ENCODE peak calls at places on chromosomes 11 and 22, in four cellular contexts. T is fibroblast of lung, S is GM23338, X is OCI-LY7. C is an unnamed sample.
A peak's percentile ranks its signal among the peaks of the same experiment; 100 is the strongest.

GRCh38 chr22:37569009-37569920 is 9.0 kb downstream of the CDC42EP1 start:
- DNase-seq in S (peak; percentile 59), T (no peak), X (no peak), C (no peak)

GRCh38 chr22:24437820-24438328 is 10.5 kb downstream of the ADORA2A start:
- DNase-seq in S (no peak), X (peak; percentile 89), T (no peak), C (no peak)

GRCh38 chr22:32676196-32676595 is 125.3 kb upstream of the TIMP3 start:
- DNase-seq in T (no peak), S (no peak), X (no peak), C (no peak)

GRCh38 chr11:43503417-43503816 is 144.7 kb downstream of the TTC17 start:
- DNase-seq in X (no peak), T (no peak), S (peak; percentile 32), C (no peak)

GRCh38 chr11:34269031-34269430 is 88.8 kb downstream of the ABTB2 start:
- DNase-seq in X (no peak), S (no peak), T (no peak), C (no peak)

GRCh38 chr11:84673753-84674152 is 953.4 kb downstream of the DLG2 start:
- DNase-seq in S (peak; percentile 68), T (no peak), X (no peak), C (no peak)

GRCh38 chr11:123531325-123531724 is 101.3 kb downstream of the GRAMD1B start:
- DNase-seq in X (no peak), S (no peak), T (no peak), C (no peak)

GRCh38 chr22:21448627-21449416 is 18.4 kb upstream of the TMEM191C start:
- DNase-seq in T (no peak), S (no peak), X (no peak), C (no peak)

GRCh38 chr11:126637800-126638175 is 282.3 kb downstream of the ST3GAL4 start:
- DNase-seq in X (no peak), T (peak; percentile 24), S (no peak), C (no peak)

GRCh38 chr11:84563356-84563755 is 1063.8 kb downstream of the DLG2 start:
- DNase-seq in T (no peak), X (no peak), S (no peak), C (no peak)

GRCh38 chr11:103055174-103055890 is 36.6 kb downstream of the DCUN1D5 start:
- DNase-seq in X (peak; percentile 54), S (peak; percentile 62), T (peak; percentile 73), C (peak; percentile 3)

GRCh38 chr11:96154802-96155520 is 188.0 kb downstream of the MAML2 start:
- DNase-seq in T (peak; percentile 56), X (no peak), S (no peak), C (no peak)

GRCh38 chr11:69934861-69935494 is 115.8 kb upstream of the FGF3 start:
- DNase-seq in S (peak; percentile 53), T (no peak), X (no peak), C (no peak)

GRCh38 chr11:18091731-18092130 is 14.2 kb downstream of the SAAL1 start:
- DNase-seq in X (no peak), S (no peak), T (no peak), C (no peak)

GRCh38 chr22:22684605-22685561 is 40.5 kb downstream of the GGTLC2 start:
- DNase-seq in S (peak; percentile 57), X (peak; percentile 86), T (peak; percentile 90), C (no peak)

GRCh38 chr11:15059132-15059531 is 14.3 kb upstream of the CALCB start:
- DNase-seq in T (no peak), S (no peak), X (no peak), C (no peak)

GRCh38 chr11:66268953-66269906 is 791 bp downstream of the RAB1B start:
- DNase-seq in S (peak; percentile 72), T (peak; percentile 25), X (peak; percentile 44), C (no peak)

GRCh38 chr11:63766501-63767270 is 1.9 kb downstream of the ZFTA start:
- DNase-seq in T (no peak), S (no peak), X (no peak), C (no peak)

GRCh38 chr11:27087425-27087824 is 46.8 kb downstream of the BBOX1 start:
- DNase-seq in T (peak; percentile 22), X (no peak), S (no peak), C (no peak)

GRCh38 chr11:133945087-133945974 is 11.4 kb downstream of the IGSF9B start:
- DNase-seq in X (no peak), S (no peak), T (no peak), C (no peak)

GRCh38 chr11:12598330-12599256 is 75.6 kb upstream of the TEAD1 start:
- DNase-seq in X (no peak), S (no peak), T (peak; percentile 64), C (no peak)

GRCh38 chr11:2825261-2825885 is 60.2 kb downstream of the CDKN1C start:
- DNase-seq in X (no peak), S (no peak), T (peak; percentile 82), C (no peak)

GRCh38 chr11:73200256-73200655 is 17.8 kb upstream of the P2RY2 start:
- DNase-seq in X (no peak), T (no peak), S (peak; percentile 54), C (no peak)

GRCh38 chr11:2194877-2195755 is 23.5 kb upstream of the TH start:
- DNase-seq in T (peak; percentile 28), X (peak; percentile 41), S (peak; percentile 76), C (peak; percentile 71)

GRCh38 chr11:90594658-90595057 is 371.8 kb upstream of the CHORDC1 start:
- DNase-seq in S (peak; percentile 15), T (no peak), X (no peak), C (no peak)

GRCh38 chr22:46082633-46083032 is 67.7 kb upstream of the PPARA start:
- DNase-seq in S (no peak), X (no peak), T (no peak), C (no peak)

GRCh38 chr11:11746454-11746853 is 95.3 kb upstream of the USP47 start:
- DNase-seq in X (no peak), S (no peak), T (no peak), C (no peak)

GRCh38 chr11:1946812-1947480 is at the start of gene MRPL23:
- DNase-seq in S (no peak), X (no peak), T (no peak), C (no peak)

GRCh38 chr11:60868682-60869450 is 1.5 kb downstream of the ZP1 start:
- DNase-seq in S (no peak), T (no peak), X (no peak), C (no peak)
- H2AFZ ChIP-seq in S (no peak overlapping the region), T (no peak overlapping the region), X (no peak overlapping the region), C (no peak overlapping the region)

DNA sequence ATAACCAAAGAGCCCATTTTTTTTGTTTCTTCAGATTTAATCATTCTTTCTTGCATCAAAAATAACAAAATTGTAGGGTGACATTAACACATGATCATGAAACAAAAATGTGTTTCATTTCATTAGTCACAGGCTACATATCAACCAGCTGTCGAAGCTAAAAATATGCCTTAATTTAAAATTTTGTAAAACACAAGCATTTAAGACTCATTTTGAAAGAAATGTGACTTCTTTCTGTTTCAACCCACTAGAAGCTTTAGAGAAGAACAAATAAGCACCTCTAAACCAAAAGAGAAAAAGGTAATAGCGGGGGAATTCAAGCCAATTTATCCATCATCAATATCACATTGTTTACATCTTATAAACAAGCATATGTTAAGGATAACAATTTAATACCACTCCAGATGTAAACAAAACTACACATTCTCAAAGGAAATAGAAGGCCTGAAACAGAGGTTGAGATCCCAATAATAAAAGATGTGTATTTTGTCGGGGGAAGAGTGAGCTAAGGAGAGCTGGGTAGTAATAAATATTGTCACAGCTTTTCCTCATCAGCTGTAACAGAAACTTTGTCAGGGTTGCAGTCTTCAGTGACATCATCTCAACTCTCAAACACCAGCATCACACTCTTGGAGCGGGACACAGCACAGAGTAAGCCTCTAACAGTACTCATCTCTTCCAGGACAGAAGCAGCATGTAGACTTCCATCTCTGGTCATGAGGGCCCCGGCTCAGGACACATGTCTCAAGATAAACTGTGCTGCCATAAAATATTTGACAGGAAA is 42.0 kb downstream of the ALG9 start:
- DNase-seq in S (no peak), T (no peak), X (no peak), C (no peak)
- H2AFZ ChIP-seq in S (no peak overlapping the region), T (no peak overlapping the region), X (no peak overlapping the region), C (no peak overlapping the region)

GRCh38 chr11:77547047-77547836 is 42.5 kb upstream of the AQP11 start:
- DNase-seq in X (no peak), T (no peak), S (no peak), C (no peak)

GRCh38 chr11:77547863-77548551 is 41.7 kb upstream of the AQP11 start:
- DNase-seq in X (peak; percentile 61), T (peak; percentile 82), S (peak; percentile 86), C (peak; percentile 56)

DNA sequence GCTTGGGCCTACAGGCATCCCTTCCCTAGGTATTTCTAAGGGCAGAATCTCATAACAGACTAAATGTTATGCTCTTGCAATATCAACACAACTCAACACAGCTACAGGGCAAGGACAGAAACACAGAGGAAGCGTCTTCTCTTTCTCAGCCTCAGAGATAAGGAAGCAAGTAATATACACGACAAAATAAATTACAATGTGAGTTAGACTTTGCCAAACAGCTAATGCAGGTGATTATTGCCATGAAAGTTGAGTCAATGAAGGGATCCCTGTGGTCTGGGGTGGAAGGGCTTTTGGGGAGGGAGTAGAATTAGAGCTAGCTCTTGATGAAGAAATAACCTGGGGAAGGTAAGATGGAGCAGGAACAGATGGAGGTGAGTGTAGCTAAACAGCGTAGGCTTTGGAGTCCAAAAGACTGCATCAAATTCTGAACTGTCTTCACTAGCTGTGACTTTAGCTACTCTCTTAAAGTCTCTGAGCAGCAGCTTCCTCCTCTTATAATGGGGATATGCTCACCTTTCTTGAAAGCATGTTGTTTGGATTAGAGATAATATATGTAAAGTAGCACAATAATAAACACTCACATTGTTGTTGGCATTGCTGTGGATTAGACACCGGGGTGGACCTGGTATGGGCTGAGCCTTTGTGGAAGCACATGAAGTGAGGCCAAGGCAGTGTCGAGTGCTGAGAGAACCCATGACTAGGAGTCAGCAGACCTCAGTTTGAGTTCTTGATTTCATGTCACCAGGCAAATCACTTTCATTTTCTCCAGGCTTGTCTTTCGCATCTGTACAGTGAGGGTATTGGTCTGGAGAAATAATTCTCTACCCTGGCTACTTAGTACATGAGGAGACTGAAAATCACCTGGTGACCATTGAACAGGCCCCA is 41.0 kb upstream of the AQP11 start:
- DNase-seq in X (no peak), T (no peak), S (no peak), C (no peak)
- H2AFZ ChIP-seq in X (peak overlapping the region; percentile 16), T (no peak overlapping the region), S (peak overlapping the region; percentile 34), C (peak overlapping the region; percentile 34)

GRCh38 chr11:16905375-16905774 is 108.8 kb downstream of the PLEKHA7 start:
- DNase-seq in S (no peak), T (no peak), X (no peak), C (no peak)

GRCh38 chr11:16911658-16912057 is 102.6 kb downstream of the PLEKHA7 start:
- DNase-seq in S (no peak), X (no peak), T (no peak), C (no peak)

GRCh38 chr11:16911186-16911585 is 103.0 kb downstream of the PLEKHA7 start:
- DNase-seq in T (peak; percentile 21), X (no peak), S (no peak), C (no peak)

GRCh38 chr11:16912607-16913006 is 101.6 kb downstream of the PLEKHA7 start:
- DNase-seq in S (peak; percentile 30), X (no peak), T (no peak), C (no peak)

DNA sequence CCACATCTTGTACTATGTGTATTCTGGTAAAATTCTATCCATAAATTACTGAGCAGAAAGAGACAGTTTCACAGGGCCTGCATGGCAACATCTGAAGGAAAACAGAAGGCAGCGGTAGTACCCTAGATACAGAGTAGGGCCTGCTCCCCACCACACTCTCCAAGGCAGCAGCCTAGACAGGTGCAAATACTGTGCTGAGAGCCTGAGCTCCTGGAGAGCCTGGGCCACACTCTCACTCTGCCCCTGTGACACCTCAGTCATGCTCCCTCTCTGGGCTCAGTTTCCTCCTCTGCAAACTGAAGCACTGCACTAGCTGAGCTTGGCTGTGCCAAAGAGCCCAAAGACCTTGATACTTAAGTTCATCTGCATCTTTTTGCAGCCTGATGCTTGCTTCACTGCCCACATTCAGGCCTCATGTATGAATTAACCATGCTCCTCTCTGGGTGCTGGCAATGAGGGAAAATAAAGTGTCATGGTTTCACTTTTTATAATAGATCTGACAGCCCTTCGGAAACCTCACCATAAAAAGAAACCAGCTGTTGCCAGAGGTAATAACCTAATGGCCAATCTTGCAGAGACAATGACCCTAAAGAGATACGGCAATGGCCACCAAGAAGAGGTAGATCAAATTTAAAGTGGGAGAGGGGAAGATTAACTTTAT is 104.7 kb downstream of the PLEKHA7 start:
- DNase-seq in X (no peak), T (no peak), S (no peak), C (no peak)
- H2AFZ ChIP-seq in X (no peak overlapping the region), T (no peak overlapping the region), S (no peak overlapping the region), C (no peak overlapping the region)

C was measured in neuronal stem cell.